ENCODE peak calls at places on chromosomes 2 and 18, in four cellular contexts. I is PC-9; F is stimulated activated CD4-positive, alpha-beta T cell treated with anti-CD3 and anti-CD28 coated beads, Interleukin-12 subunit alpha, Interleukin-12 subunit beta, amount 100 ng/mL, for 48 hours; T is amniotic epithelial cell. E is an unnamed sample.
A peak's percentile ranks its signal among the peaks of the same experiment; 100 is the strongest.

GRCh38 chr2:196077821-196078220 is 9.2 kb upstream of the DNAH7 start:
- DNase-seq in I (no peak), F (no peak), T (no peak), E (no peak)

GRCh38 chr2:218658671-218659257 is 659 bp downstream of the ZNF142 start:
- DNase-seq in I (peak; percentile 49), F (peak; percentile 36), T (peak; percentile 32), E (no peak)

GRCh38 chr2:205563646-205564045 is 118.7 kb upstream of the NRP2 start:
- DNase-seq in I (no peak), F (peak; percentile 20), T (peak; percentile 7), E (no peak)

GRCh38 chr18:801137-801536 is 10.9 kb downstream of the YES1 start:
- DNase-seq in I (no peak), F (no peak), T (no peak), E (no peak)

GRCh38 chr2:202881570-202881969 is 10.0 kb upstream of the ICA1L start:
- DNase-seq in I (no peak), F (no peak), T (no peak), E (no peak)

GRCh38 chr2:239360421-239361310 is 40.2 kb downstream of the HDAC4 start:
- DNase-seq in I (no peak), F (no peak), T (peak; percentile 78), E (no peak)

GRCh38 chr2:215401896-215402379 is 33.9 kb downstream of the FN1 start:
- DNase-seq in I (no peak), F (no peak), T (peak; percentile 93), E (no peak)

GRCh38 chr2:232200195-232200594 is 178.4 kb upstream of the ALPP start:
- DNase-seq in I (no peak), F (no peak), T (no peak), E (no peak)

GRCh38 chr2:2879776-2880175 is 497.8 kb downstream of the EIPR1 start:
- DNase-seq in I (no peak), F (no peak), T (no peak), E (no peak)

GRCh38 chr2:207239754-207240494 is 74.2 kb upstream of the KLF7 start:
- DNase-seq in I (no peak), F (no peak), T (peak; percentile 93), E (no peak)

GRCh38 chr2:16264491-16264890 is 324.1 kb downstream of the MYCN start:
- DNase-seq in I (no peak), F (no peak), T (no peak), E (no peak)

GRCh38 chr2:790081-790480 is 112.9 kb upstream of the TMEM18 start:
- DNase-seq in I (no peak), F (no peak), T (no peak), E (no peak)

GRCh38 chr18:961644-962355 is 57.1 kb downstream of the ADCYAP1 start:
- DNase-seq in I (no peak), F (peak; percentile 24), T (peak; percentile 32), E (no peak)

GRCh38 chr18:80157708-80158343 is 48.8 kb downstream of the ADNP2 start:
- DNase-seq in I (peak; percentile 39), F (peak; percentile 74), T (peak; percentile 68), E (peak; percentile 25)

GRCh38 chr2:137161250-137161649 is 395.9 kb downstream of the THSD7B start:
- DNase-seq in I (no peak), F (no peak), T (no peak), E (no peak)

GRCh38 chr2:128607981-128608506 is 289.4 kb upstream of the HS6ST1 start:
- DNase-seq in I (no peak), F (no peak), T (no peak), E (no peak)

GRCh38 chr2:239089884-239090283 is 242.0 kb downstream of the TWIST2 start:
- DNase-seq in I (no peak), F (no peak), T (no peak), E (no peak)

GRCh38 chr2:24382363-24383021 is 22.2 kb upstream of the ITSN2 start:
- DNase-seq in I (peak; percentile 58), F (peak; percentile 33), T (peak; percentile 63), E (no peak)

GRCh38 chr18:8283901-8284585 is 325.2 kb upstream of the RAB12 start:
- DNase-seq in I (no peak), F (no peak), T (peak; percentile 24), E (no peak)

GRCh38 chr2:10396464-10396863 is 51.7 kb downstream of the ODC1 start:
- DNase-seq in I (no peak), F (no peak), T (no peak), E (no peak)

GRCh38 chr18:70074091-70074490 is 126.4 kb upstream of the CD226 start:
- DNase-seq in I (no peak), F (no peak), T (no peak), E (no peak)

GRCh38 chr2:65279756-65280155 is 52.1 kb downstream of the ACTR2 start:
- DNase-seq in I (no peak), F (no peak), T (no peak), E (no peak)

GRCh38 chr2:36707050-36707449 is 10.5 kb downstream of the VIT start:
- DNase-seq in I (peak; percentile 41), F (no peak), T (peak; percentile 57), E (no peak)

GRCh38 chr2:168607992-168608391 is 151.9 kb downstream of the CERS6 start:
- DNase-seq in I (no peak), F (no peak), T (peak; percentile 92), E (no peak)

GRCh38 chr2:160522951-160523700 is 29.5 kb upstream of the RBMS1 start:
- DNase-seq in I (no peak), F (no peak), T (peak; percentile 75), E (no peak)

GRCh38 chr2:57209799-57210198 is 836.8 kb upstream of the VRK2 start:
- DNase-seq in I (no peak), F (no peak), T (no peak), E (no peak)

GRCh38 chr2:219041252-219041651 is at the start of gene CFAP65:
- DNase-seq in I (no peak), F (peak; percentile 30), T (peak; percentile 49), E (no peak)

GRCh38 chr2:127650041-127650784 is 4.3 kb downstream of the GPR17 start:
- DNase-seq in I (no peak), F (no peak), T (no peak), E (no peak)

GRCh38 chr18:70234667-70235459 is 29.4 kb upstream of the RTTN start:
- DNase-seq in I (no peak), F (no peak), T (peak; percentile 93), E (no peak)

GRCh38 chr2:231910771-231911170 is 15.4 kb downstream of the NPPC start:
- DNase-seq in I (no peak), F (no peak), T (no peak), E (no peak)

GRCh38 chr2:165803123-165803760 is 9.2 kb upstream of the GALNT3 start:
- DNase-seq in I (no peak), F (no peak), T (peak; percentile 87), E (no peak)

GRCh38 chr2:239970004-239970623 is 55.0 kb downstream of the NDUFA10 start:
- DNase-seq in I (no peak), F (no peak), T (peak; percentile 24), E (no peak)

GRCh38 chr2:172864182-172864581 is 128.5 kb downstream of the RAPGEF4 start:
- DNase-seq in I (peak; percentile 53), F (peak; percentile 15), T (peak; percentile 47), E (no peak)

GRCh38 chr2:126698991-126699390 is 43.0 kb downstream of the GYPC start:
- DNase-seq in I (no peak), F (no peak), T (no peak), E (no peak)

GRCh38 chr18:34509879-34510586 is 200.1 kb upstream of the DTNA start:
- DNase-seq in I (no peak), F (no peak), T (no peak), E (no peak)

GRCh38 chr2:43225093-43225787 is 1.2 kb downstream of the ZFP36L2 start:
- DNase-seq in I (peak; percentile 67), F (peak; percentile 55), T (peak; percentile 54), E (no peak)

GRCh38 chr2:216115224-216115582 is 6.1 kb downstream of the XRCC5 start:
- DNase-seq in I (no peak), F (no peak), T (peak; percentile 32), E (no peak)